ENCODE peak calls at places on chromosomes 2 and 18, in four cellular contexts. D is IMR-90, M is BE2C, H is body of pancreas. Y is an unnamed sample.

GRCh38 chr18:76476665-76477561 is 18.1 kb downstream of the ZNF516 start:
- DNase-seq in D (peak), M (no peak), H (no peak), Y (peak)

GRCh38 chr2:86037141-86037794 is 68.4 kb downstream of the POLR1A start:
- DNase-seq in D (peak), M (no peak), H (peak), Y (peak)

GRCh38 chr2:135245055-135245454 is 193.0 kb downstream of the RAB3GAP1 start:
- DNase-seq in D (peak), M (no peak), H (no peak), Y (peak)

GRCh38 chr2:101089419-101089818 is 61.8 kb downstream of the TBC1D8 start:
- DNase-seq in D (no peak), M (no peak), H (no peak), Y (no peak)

GRCh38 chr2:235187806-235188205 is 236.0 kb downstream of the SH3BP4 start:
- DNase-seq in D (no peak), M (no peak), H (no peak), Y (no peak)

GRCh38 chr2:105252271-105252670 is 10.7 kb downstream of the GPR45 start:
- DNase-seq in D (no peak), M (no peak), H (no peak), Y (no peak)

GRCh38 chr2:175030380-175031271 is 25.4 kb upstream of the CHN1 start:
- DNase-seq in D (peak), M (peak), H (peak), Y (peak)

GRCh38 chr2:179020156-179020750 is 29.7 kb downstream of the CCDC141 start:
- DNase-seq in D (no peak), M (peak), H (peak), Y (no peak)

GRCh38 chr2:96622544-96622943 is 15.6 kb downstream of the KANSL3 start:
- DNase-seq in D (no peak), M (no peak), H (no peak), Y (no peak)

GRCh38 chr2:48343571-48344440 is 186.1 kb upstream of the STON1 start:
- DNase-seq in D (peak), M (no peak), H (no peak), Y (peak)

GRCh38 chr2:38666578-38666926 is 638 bp downstream of the GALM start:
- DNase-seq in D (peak), M (no peak), H (peak), Y (peak)

GRCh38 chr2:225615514-225615913 is 216.0 kb downstream of the NYAP2 start:
- DNase-seq in D (no peak), M (no peak), H (no peak), Y (no peak)

GRCh38 chr2:185578293-185578692 is 160.3 kb upstream of the FSIP2 start:
- DNase-seq in D (no peak), M (no peak), H (no peak), Y (no peak)

GRCh38 chr2:149098722-149099121 is 60.2 kb downstream of the LYPD6B start:
- DNase-seq in D (no peak), M (no peak), H (peak), Y (peak)

GRCh38 chr2:29977284-29977683 is 55.9 kb upstream of the ALK start:
- DNase-seq in D (no peak), M (peak), H (no peak), Y (no peak)

GRCh38 chr2:151306621-151307020 is 17.2 kb upstream of the NMI start:
- DNase-seq in D (peak), M (no peak), H (no peak), Y (peak)

GRCh38 chr2:15905267-15905645 is 35.1 kb upstream of the MYCN start:
- DNase-seq in D (no peak), M (no peak), H (no peak), Y (no peak)

GRCh38 chr2:234966340-234966739 is 14.5 kb downstream of the SH3BP4 start:
- DNase-seq in D (no peak), M (no peak), H (no peak), Y (no peak)

GRCh38 chr2:30932850-30933249 is 125.6 kb upstream of the CAPN13 start:
- DNase-seq in D (no peak), M (no peak), H (no peak), Y (no peak)

GRCh38 chr2:59888015-59888414 is 665.4 kb downstream of the BCL11A start:
- DNase-seq in D (no peak), M (no peak), H (no peak), Y (no peak)

GRCh38 chr2:102368461-102369109 is 13.0 kb downstream of the IL18R1 start:
- DNase-seq in D (no peak), M (no peak), H (no peak), Y (no peak)

GRCh38 chr2:234691968-234692955 is 195.4 kb upstream of the ARL4C start:
- DNase-seq in D (no peak), M (no peak), H (no peak), Y (no peak)

GRCh38 chr2:229718057-229718456 is 3.7 kb upstream of the DNER start:
- DNase-seq in D (no peak), M (no peak), H (no peak), Y (no peak)

GRCh38 chr2:218272531-218273212 is 2.4 kb downstream of the PNKD start:
- DNase-seq in D (peak), M (peak), H (peak), Y (peak)
- H3K4me3 ChIP-seq in D (no peak), M (no peak), H (no peak), Y (no peak)

DNA sequence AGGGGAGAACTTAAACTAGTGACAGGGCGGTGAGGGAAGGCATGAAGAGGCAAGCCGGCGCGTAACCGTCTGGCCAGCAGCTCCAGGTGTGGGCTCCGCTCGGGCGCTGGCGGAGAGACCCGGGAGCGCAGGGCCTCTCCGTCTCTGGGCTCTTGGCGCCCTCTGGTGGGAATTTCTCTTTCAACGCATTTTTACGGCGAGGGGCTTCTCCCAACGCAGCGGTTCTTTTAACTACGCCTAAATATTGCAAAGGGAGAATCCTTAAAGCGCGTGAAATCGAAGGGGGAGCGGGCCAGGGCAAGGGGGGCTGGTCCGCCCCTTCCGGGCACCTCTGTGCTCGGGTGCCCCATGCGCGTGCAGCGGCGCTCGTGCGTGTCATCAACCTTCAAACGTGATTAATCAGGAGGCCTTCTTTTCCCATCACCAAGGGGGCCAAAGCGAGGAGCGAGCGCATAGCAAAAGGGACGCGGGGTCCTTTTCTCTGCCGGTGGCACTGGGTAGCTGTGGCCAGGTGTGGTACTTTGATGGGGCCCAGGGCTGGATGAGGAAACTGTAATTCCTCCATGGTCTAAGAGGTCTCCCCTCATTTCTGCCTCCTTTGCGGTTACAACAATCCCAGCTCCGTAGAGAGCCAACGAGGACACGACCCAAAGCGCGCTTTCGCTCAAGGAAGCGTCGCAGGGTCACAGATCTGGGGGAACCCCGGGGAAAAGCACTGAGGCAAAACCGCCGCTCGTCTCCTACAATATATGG is 765 bp upstream of the GAD1 start:
- DNase-seq in D (peak), M (peak), H (peak), Y (peak)
- TF ChIP-seq CTCF in D (peak), M (peak), H (peak), Y (peak)

GRCh38 chr2:71453404-71454220 is at the start of gene DYSF:
- DNase-seq in D (peak), M (peak), H (peak), Y (peak)

GRCh38 chr2:71455011-71455740 is 1.8 kb downstream of the DYSF start:
- DNase-seq in D (no peak), M (no peak), H (no peak), Y (no peak)

GRCh38 chr2:71452565-71452964 is 796 bp upstream of the DYSF start:
- DNase-seq in D (peak), M (peak), H (no peak), Y (peak)

GRCh38 chr2:71455741-71456569 is 2.6 kb downstream of the DYSF start:
- DNase-seq in D (no peak), M (no peak), H (no peak), Y (no peak)

DNA sequence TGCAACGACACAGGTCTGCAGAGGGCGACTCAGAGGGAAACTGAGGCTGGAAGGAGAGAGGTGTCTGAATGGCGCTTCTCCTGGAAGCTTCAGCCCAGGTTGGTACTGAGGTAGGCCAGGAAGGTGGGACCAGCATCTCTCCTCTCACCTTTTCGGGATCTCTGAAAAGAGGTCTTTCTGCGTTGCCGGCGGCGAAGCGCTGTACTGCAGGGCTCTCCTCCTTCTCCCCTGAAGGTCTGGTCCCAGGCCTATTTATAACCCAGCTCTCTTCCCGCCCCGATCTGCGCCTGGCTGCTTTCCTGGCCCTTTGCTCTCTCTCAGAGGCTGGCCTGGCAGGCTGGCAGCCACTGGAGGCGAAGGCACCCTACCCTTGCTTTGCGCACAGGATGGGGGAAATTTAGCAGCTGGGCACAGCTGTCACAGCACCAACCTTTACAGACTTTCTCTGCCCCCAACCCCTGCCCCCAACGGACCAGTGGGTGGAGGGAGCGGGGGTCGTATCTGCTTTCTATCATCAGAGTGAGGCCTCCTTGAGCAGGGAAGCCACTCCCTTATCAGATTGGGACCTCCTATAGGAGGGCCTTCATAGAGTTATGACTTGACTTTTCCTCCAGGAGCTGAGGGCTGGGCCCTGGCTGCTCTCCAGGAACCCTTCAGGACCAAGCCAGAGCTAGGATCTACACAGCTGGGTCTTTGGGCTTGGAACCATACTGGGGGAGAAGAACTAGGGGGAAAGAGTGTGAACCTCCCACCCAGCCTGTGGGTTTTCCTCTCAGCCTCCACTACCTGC is 1.1 kb downstream of the DYSF start:
- DNase-seq in D (no peak), M (no peak), H (no peak), Y (no peak)
- H3K4me3 ChIP-seq in D (no peak), M (no peak), H (no peak), Y (no peak)

GRCh38 chr2:228157841-228158240 is 23.6 kb downstream of the SPHKAP start:
- DNase-seq in D (no peak), M (no peak), H (no peak), Y (no peak)
- TF ChIP-seq CTCF in D (no peak), M (no peak), H (no peak), Y (no peak)

GRCh38 chr2:42170619-42171395 is 1.7 kb downstream of the EML4 start:
- DNase-seq in D (no peak), M (no peak), H (no peak), Y (no peak)

GRCh38 chr2:42172566-42172965 is 3.4 kb downstream of the EML4 start:
- DNase-seq in D (no peak), M (no peak), H (no peak), Y (no peak)

GRCh38 chr2:42171396-42171971 is 2.3 kb downstream of the EML4 start:
- DNase-seq in D (peak), M (no peak), H (no peak), Y (peak)

GRCh38 chr2:42169869-42170465 is 814 bp downstream of the EML4 start:
- DNase-seq in D (peak), M (no peak), H (no peak), Y (peak)

DNA sequence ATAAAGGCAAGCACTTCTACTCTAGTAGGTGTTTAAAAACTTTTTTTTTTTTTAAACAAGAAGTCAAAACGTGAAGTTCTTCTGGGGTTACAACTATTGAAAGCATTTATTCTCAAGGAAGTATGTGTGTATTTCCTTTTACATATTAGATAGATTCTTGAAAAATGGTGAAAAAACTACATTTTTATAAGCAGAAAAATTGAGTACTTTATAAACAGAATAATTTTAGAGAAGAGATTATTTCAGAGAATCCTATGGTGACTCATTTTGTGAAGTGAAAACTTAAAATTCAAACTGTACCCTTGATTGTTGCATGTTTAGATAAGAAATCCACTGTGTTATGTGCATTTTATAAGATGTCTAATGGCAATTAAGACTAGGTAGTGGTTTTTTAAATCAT is 2.9 kb downstream of the EML4 start:
- DNase-seq in D (no peak), M (no peak), H (no peak), Y (no peak)
- H3K4me3 ChIP-seq in D (peak), M (peak), H (no peak), Y (peak)

DNA sequence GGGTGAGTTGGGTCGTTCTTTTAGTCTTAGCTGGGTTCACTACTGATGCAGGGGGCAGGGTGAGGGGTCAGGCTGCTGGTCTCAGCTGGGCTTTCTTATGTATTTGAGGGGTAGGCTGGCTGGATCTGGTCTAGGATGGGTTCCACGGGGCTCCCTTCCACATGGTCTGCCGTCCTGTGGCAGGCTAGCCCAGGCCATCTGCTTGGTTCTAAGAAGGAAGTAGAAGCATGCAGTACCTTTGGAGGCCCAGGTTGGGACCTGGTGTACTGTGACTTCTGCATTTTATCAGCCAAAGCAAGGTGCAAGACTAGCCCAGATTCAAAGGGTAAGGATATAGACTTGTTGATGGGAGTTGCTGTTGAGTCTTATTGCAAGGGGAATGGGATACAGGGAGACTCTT is 35.5 kb upstream of the MGAT5 start:
- DNase-seq in D (no peak), M (no peak), H (no peak), Y (no peak)
- TF ChIP-seq CTCF in D (no peak), M (no peak), H (no peak), Y (no peak)